ENCODE peak calls at places on chromosomes 3 and 15, in nine cellular contexts. One of them, this sample, is unnamed.
A peak's percentile ranks its signal among the peaks of the same experiment; 100 is the strongest.

GRCh38 chr15:76006136-76006778 is 6.0 kb downstream of the NRG4 start:
- DNase-seq in heart left ventricle: no peak
- DNase-seq in ovary: no peak
- DNase-seq in CD8-positive, alpha-beta T cell: no peak
- DNase-seq in foreskin fibroblast: peak; percentile 39
- DNase-seq in esophagus muscularis mucosa: no peak
- DNase-seq in body of pancreas: peak; percentile 90
- DNase-seq in neural progenitor cell: no peak
- DNase-seq in CD8-positive, alpha-beta memory T cell: no peak
- DNase-seq in this sample: no peak

GRCh38 chr3:71659758-71660666 is 65.2 kb downstream of the EIF4E3 start:
- DNase-seq in heart left ventricle: no peak
- DNase-seq in ovary: no peak
- DNase-seq in CD8-positive, alpha-beta T cell: no peak
- DNase-seq in foreskin fibroblast: peak; percentile 74
- DNase-seq in esophagus muscularis mucosa: peak; percentile 78
- DNase-seq in body of pancreas: peak; percentile 80
- DNase-seq in neural progenitor cell: no peak
- DNase-seq in CD8-positive, alpha-beta memory T cell: no peak
- DNase-seq in this sample: no peak

GRCh38 chr3:105830836-105831235 is 38.0 kb downstream of the CBLB start:
- DNase-seq in heart left ventricle: no peak
- DNase-seq in ovary: no peak
- DNase-seq in CD8-positive, alpha-beta T cell: no peak
- DNase-seq in foreskin fibroblast: no peak
- DNase-seq in esophagus muscularis mucosa: no peak
- DNase-seq in body of pancreas: no peak
- DNase-seq in neural progenitor cell: no peak
- DNase-seq in CD8-positive, alpha-beta memory T cell: no peak
- DNase-seq in this sample: no peak

GRCh38 chr3:55604414-55604813 is 117.3 kb upstream of the WNT5A start:
- DNase-seq in heart left ventricle: no peak
- DNase-seq in ovary: no peak
- DNase-seq in CD8-positive, alpha-beta T cell: no peak
- DNase-seq in foreskin fibroblast: no peak
- DNase-seq in esophagus muscularis mucosa: no peak
- DNase-seq in body of pancreas: no peak
- DNase-seq in neural progenitor cell: no peak
- DNase-seq in CD8-positive, alpha-beta memory T cell: no peak
- DNase-seq in this sample: no peak

GRCh38 chr3:73188707-73189106 is 127.2 kb downstream of the EBLN2 start:
- DNase-seq in heart left ventricle: no peak
- DNase-seq in ovary: no peak
- DNase-seq in CD8-positive, alpha-beta T cell: no peak
- DNase-seq in foreskin fibroblast: no peak
- DNase-seq in esophagus muscularis mucosa: no peak
- DNase-seq in body of pancreas: no peak
- DNase-seq in neural progenitor cell: no peak
- DNase-seq in CD8-positive, alpha-beta memory T cell: no peak
- DNase-seq in this sample: no peak

GRCh38 chr15:91861223-91861622 is 7.7 kb downstream of the SLCO3A1 start:
- DNase-seq in heart left ventricle: no peak
- DNase-seq in ovary: no peak
- DNase-seq in CD8-positive, alpha-beta T cell: no peak
- DNase-seq in foreskin fibroblast: no peak
- DNase-seq in esophagus muscularis mucosa: no peak
- DNase-seq in body of pancreas: peak; percentile 35
- DNase-seq in neural progenitor cell: peak; percentile 29
- DNase-seq in CD8-positive, alpha-beta memory T cell: no peak
- DNase-seq in this sample: no peak

GRCh38 chr3:143307613-143308183 is 188.1 kb downstream of the CHST2 start:
- DNase-seq in heart left ventricle: no peak
- DNase-seq in ovary: peak; percentile 23
- DNase-seq in CD8-positive, alpha-beta T cell: no peak
- DNase-seq in foreskin fibroblast: peak; percentile 65
- DNase-seq in esophagus muscularis mucosa: no peak
- DNase-seq in body of pancreas: peak; percentile 12
- DNase-seq in neural progenitor cell: no peak
- DNase-seq in CD8-positive, alpha-beta memory T cell: no peak
- DNase-seq in this sample: no peak

GRCh38 chr3:13379191-13379830 is 40.8 kb downstream of the NUP210 start:
- DNase-seq in heart left ventricle: peak; percentile 32
- DNase-seq in ovary: no peak
- DNase-seq in CD8-positive, alpha-beta T cell: no peak
- DNase-seq in foreskin fibroblast: peak; percentile 84
- DNase-seq in esophagus muscularis mucosa: no peak
- DNase-seq in body of pancreas: peak; percentile 7
- DNase-seq in neural progenitor cell: no peak
- DNase-seq in CD8-positive, alpha-beta memory T cell: no peak
- DNase-seq in this sample: no peak

GRCh38 chr15:53031469-53031868 is 241.3 kb upstream of the ONECUT1 start:
- DNase-seq in heart left ventricle: no peak
- DNase-seq in ovary: no peak
- DNase-seq in CD8-positive, alpha-beta T cell: no peak
- DNase-seq in foreskin fibroblast: no peak
- DNase-seq in esophagus muscularis mucosa: no peak
- DNase-seq in body of pancreas: no peak
- DNase-seq in neural progenitor cell: no peak
- DNase-seq in CD8-positive, alpha-beta memory T cell: no peak
- DNase-seq in this sample: no peak

GRCh38 chr3:193903257-193903807 is 232.6 kb upstream of the HES1 start:
- DNase-seq in heart left ventricle: no peak
- DNase-seq in ovary: no peak
- DNase-seq in CD8-positive, alpha-beta T cell: no peak
- DNase-seq in foreskin fibroblast: no peak
- DNase-seq in esophagus muscularis mucosa: no peak
- DNase-seq in body of pancreas: no peak
- DNase-seq in neural progenitor cell: no peak
- DNase-seq in CD8-positive, alpha-beta memory T cell: no peak
- DNase-seq in this sample: no peak

GRCh38 chr3:77348244-77348855 is 308.5 kb downstream of the ROBO2 start:
- DNase-seq in heart left ventricle: no peak
- DNase-seq in ovary: no peak
- DNase-seq in CD8-positive, alpha-beta T cell: no peak
- DNase-seq in foreskin fibroblast: peak; percentile 64
- DNase-seq in esophagus muscularis mucosa: no peak
- DNase-seq in body of pancreas: peak; percentile 9
- DNase-seq in neural progenitor cell: peak; percentile 65
- DNase-seq in CD8-positive, alpha-beta memory T cell: no peak
- DNase-seq in this sample: no peak

GRCh38 chr3:99114565-99115291 is 213.2 kb upstream of the DCBLD2 start:
- DNase-seq in heart left ventricle: no peak
- DNase-seq in ovary: no peak
- DNase-seq in CD8-positive, alpha-beta T cell: no peak
- DNase-seq in foreskin fibroblast: peak; percentile 63
- DNase-seq in esophagus muscularis mucosa: no peak
- DNase-seq in body of pancreas: no peak
- DNase-seq in neural progenitor cell: peak; percentile 75
- DNase-seq in CD8-positive, alpha-beta memory T cell: no peak
- DNase-seq in this sample: no peak

GRCh38 chr15:64443747-64444621 is 16.4 kb upstream of the ZNF609 start:
- DNase-seq in heart left ventricle: no peak
- DNase-seq in ovary: no peak
- DNase-seq in CD8-positive, alpha-beta T cell: no peak
- DNase-seq in foreskin fibroblast: peak; percentile 76
- DNase-seq in esophagus muscularis mucosa: no peak
- DNase-seq in body of pancreas: peak; percentile 27
- DNase-seq in neural progenitor cell: no peak
- DNase-seq in CD8-positive, alpha-beta memory T cell: no peak
- DNase-seq in this sample: peak; percentile 59

GRCh38 chr3:10471337-10471721 is 34.1 kb downstream of the ATP2B2 start:
- DNase-seq in heart left ventricle: no peak
- DNase-seq in ovary: no peak
- DNase-seq in CD8-positive, alpha-beta T cell: no peak
- DNase-seq in foreskin fibroblast: peak; percentile 17
- DNase-seq in esophagus muscularis mucosa: no peak
- DNase-seq in body of pancreas: no peak
- DNase-seq in neural progenitor cell: peak; percentile 28
- DNase-seq in CD8-positive, alpha-beta memory T cell: no peak
- DNase-seq in this sample: no peak

GRCh38 chr3:10470120-10470665 is 35.2 kb downstream of the ATP2B2 start:
- DNase-seq in heart left ventricle: no peak
- DNase-seq in ovary: no peak
- DNase-seq in CD8-positive, alpha-beta T cell: no peak
- DNase-seq in foreskin fibroblast: no peak
- DNase-seq in esophagus muscularis mucosa: no peak
- DNase-seq in body of pancreas: no peak
- DNase-seq in neural progenitor cell: no peak
- DNase-seq in CD8-positive, alpha-beta memory T cell: no peak
- DNase-seq in this sample: no peak

GRCh38 chr3:10469406-10470119 is 35.8 kb downstream of the ATP2B2 start:
- DNase-seq in heart left ventricle: no peak
- DNase-seq in ovary: no peak
- DNase-seq in CD8-positive, alpha-beta T cell: no peak
- DNase-seq in foreskin fibroblast: no peak
- DNase-seq in esophagus muscularis mucosa: no peak
- DNase-seq in body of pancreas: no peak
- DNase-seq in neural progenitor cell: peak; percentile 39
- DNase-seq in CD8-positive, alpha-beta memory T cell: no peak
- DNase-seq in this sample: no peak

GRCh38 chr3:10468611-10469354 is 36.6 kb downstream of the ATP2B2 start:
- DNase-seq in heart left ventricle: no peak
- DNase-seq in ovary: no peak
- DNase-seq in CD8-positive, alpha-beta T cell: no peak
- DNase-seq in foreskin fibroblast: no peak
- DNase-seq in esophagus muscularis mucosa: no peak
- DNase-seq in body of pancreas: no peak
- DNase-seq in neural progenitor cell: no peak
- DNase-seq in CD8-positive, alpha-beta memory T cell: no peak
- DNase-seq in this sample: no peak

DNA sequence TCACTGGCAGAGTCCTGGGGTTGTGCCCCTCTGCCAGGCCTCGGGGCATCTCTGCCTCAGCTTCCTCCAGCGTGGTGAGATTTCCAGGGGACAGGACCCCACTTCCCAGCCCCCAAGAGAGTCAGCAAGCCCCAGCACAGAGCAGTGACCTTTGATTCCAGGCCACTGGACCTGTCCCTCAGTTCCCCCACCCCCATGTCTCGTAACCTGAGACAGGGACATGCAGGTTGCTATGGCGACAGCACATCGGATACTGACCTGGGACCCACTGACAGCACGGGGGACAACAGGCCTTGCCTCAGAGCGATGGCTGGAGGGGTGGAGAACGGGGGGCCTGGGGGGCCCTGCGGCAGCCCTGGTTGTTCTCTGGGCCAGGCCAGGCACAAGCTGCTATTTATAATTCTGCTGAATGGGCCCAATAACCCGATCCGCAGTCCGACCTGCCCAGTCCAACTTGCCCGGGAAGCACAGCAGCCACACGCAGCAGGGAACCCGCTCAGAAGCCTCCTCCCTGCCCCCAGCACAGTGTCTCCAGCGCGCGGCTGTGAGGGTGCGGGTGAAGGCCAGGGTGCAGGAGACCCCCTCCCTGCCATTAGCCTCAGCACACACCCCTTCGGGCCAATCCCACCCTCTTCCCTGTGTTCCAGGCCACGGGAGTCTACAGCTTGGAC is 34.6 kb downstream of the ATP2B2 start:
- DNase-seq in heart left ventricle: no peak
- DNase-seq in ovary: no peak
- DNase-seq in CD8-positive, alpha-beta T cell: no peak
- DNase-seq in foreskin fibroblast: no peak
- DNase-seq in esophagus muscularis mucosa: no peak
- DNase-seq in body of pancreas: no peak
- DNase-seq in neural progenitor cell: peak; percentile 93
- DNase-seq in CD8-positive, alpha-beta memory T cell: no peak
- DNase-seq in this sample: no peak
- H3K4me3 ChIP-seq in heart left ventricle: no peak overlapping the region
- H3K4me3 ChIP-seq in ovary: no peak overlapping the region
- H3K4me3 ChIP-seq in CD8-positive, alpha-beta T cell: no peak overlapping the region
- H3K4me3 ChIP-seq in foreskin fibroblast: no peak overlapping the region
- H3K4me3 ChIP-seq in esophagus muscularis mucosa: no peak overlapping the region
- H3K4me3 ChIP-seq in body of pancreas: no peak overlapping the region
- H3K4me3 ChIP-seq in neural progenitor cell: peak overlapping the region; percentile 37
- H3K4me3 ChIP-seq in CD8-positive, alpha-beta memory T cell: no peak overlapping the region
- H3K4me3 ChIP-seq in this sample: no peak overlapping the region

GRCh38 chr3:16243706-16244490 is 20.8 kb downstream of the DPH3 start:
- DNase-seq in heart left ventricle: peak; percentile 35
- DNase-seq in ovary: no peak
- DNase-seq in CD8-positive, alpha-beta T cell: no peak
- DNase-seq in foreskin fibroblast: peak; percentile 34
- DNase-seq in esophagus muscularis mucosa: no peak
- DNase-seq in body of pancreas: no peak
- DNase-seq in neural progenitor cell: no peak
- DNase-seq in CD8-positive, alpha-beta memory T cell: no peak
- DNase-seq in this sample: no peak
- H3K4me3 ChIP-seq in heart left ventricle: no peak overlapping the region
- H3K4me3 ChIP-seq in ovary: no peak overlapping the region
- H3K4me3 ChIP-seq in CD8-positive, alpha-beta T cell: no peak overlapping the region
- H3K4me3 ChIP-seq in foreskin fibroblast: no peak overlapping the region
- H3K4me3 ChIP-seq in esophagus muscularis mucosa: no peak overlapping the region
- H3K4me3 ChIP-seq in body of pancreas: no peak overlapping the region
- H3K4me3 ChIP-seq in neural progenitor cell: no peak overlapping the region
- H3K4me3 ChIP-seq in CD8-positive, alpha-beta memory T cell: no peak overlapping the region
- H3K4me3 ChIP-seq in this sample: no peak overlapping the region

DNA sequence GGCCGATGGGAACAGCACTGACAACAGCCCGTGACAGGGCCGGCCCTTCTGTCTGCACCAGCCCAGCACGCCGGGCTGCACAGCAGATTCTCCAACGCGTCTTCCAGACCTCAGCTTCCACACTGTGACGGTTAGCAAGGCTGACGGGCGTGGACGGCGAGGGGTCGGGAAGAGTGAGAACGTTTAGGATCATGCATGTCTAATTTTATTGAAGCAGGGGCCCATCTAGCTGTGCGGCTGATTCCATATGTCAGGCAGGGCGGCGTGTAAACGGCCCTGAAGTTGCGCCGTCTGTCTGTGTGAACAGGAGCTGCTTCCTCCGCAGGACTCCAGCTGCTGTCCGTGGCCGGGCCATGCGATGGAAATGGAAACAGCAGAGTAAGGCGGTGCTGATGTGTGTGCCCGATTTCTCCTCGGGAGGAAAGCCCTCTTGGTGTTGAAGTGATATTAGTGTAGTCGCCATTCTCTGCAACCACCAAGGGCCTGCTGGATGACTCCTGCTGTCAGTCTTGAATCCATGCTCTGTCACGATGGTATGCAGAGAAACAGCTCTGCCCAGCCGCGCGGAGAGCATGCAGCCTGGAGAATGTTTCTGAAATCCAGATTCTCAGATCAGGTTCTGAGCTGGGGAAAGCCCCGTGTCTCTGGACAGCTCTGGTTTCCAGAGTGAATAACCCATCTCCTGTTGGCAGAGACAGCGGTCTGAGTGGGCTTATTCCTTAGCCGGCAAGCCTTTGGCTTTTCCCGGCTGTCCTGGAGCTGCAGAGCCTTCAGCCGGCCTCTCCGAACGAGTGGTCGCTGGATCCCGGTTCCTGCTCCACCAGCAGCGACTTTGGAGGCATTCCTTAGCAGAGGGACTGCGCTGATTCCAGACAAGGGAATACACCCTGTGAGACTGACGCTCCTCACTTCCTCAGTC is 158.1 kb upstream of the UBE3A start:
- DNase-seq in heart left ventricle: peak; percentile 10
- DNase-seq in ovary: no peak
- DNase-seq in CD8-positive, alpha-beta T cell: no peak
- DNase-seq in foreskin fibroblast: no peak
- DNase-seq in esophagus muscularis mucosa: no peak
- DNase-seq in body of pancreas: no peak
- DNase-seq in neural progenitor cell: no peak
- DNase-seq in CD8-positive, alpha-beta memory T cell: no peak
- DNase-seq in this sample: no peak
- H3K4me3 ChIP-seq in heart left ventricle: peak overlapping the region; percentile 10
- H3K4me3 ChIP-seq in ovary: no peak overlapping the region
- H3K4me3 ChIP-seq in CD8-positive, alpha-beta T cell: no peak overlapping the region
- H3K4me3 ChIP-seq in foreskin fibroblast: no peak overlapping the region
- H3K4me3 ChIP-seq in esophagus muscularis mucosa: no peak overlapping the region
- H3K4me3 ChIP-seq in body of pancreas: no peak overlapping the region
- H3K4me3 ChIP-seq in neural progenitor cell: no peak overlapping the region
- H3K4me3 ChIP-seq in CD8-positive, alpha-beta memory T cell: no peak overlapping the region
- H3K4me3 ChIP-seq in this sample: no peak overlapping the region

GRCh38 chr3:11562277-11562881 is 81.3 kb downstream of the VGLL4 start:
- DNase-seq in heart left ventricle: no peak
- DNase-seq in ovary: no peak
- DNase-seq in CD8-positive, alpha-beta T cell: no peak
- DNase-seq in foreskin fibroblast: no peak
- DNase-seq in esophagus muscularis mucosa: no peak
- DNase-seq in body of pancreas: no peak
- DNase-seq in neural progenitor cell: no peak
- DNase-seq in CD8-positive, alpha-beta memory T cell: no peak
- DNase-seq in this sample: no peak
- H3K4me3 ChIP-seq in heart left ventricle: no peak overlapping the region
- H3K4me3 ChIP-seq in ovary: no peak overlapping the region
- H3K4me3 ChIP-seq in CD8-positive, alpha-beta T cell: no peak overlapping the region
- H3K4me3 ChIP-seq in foreskin fibroblast: no peak overlapping the region
- H3K4me3 ChIP-seq in esophagus muscularis mucosa: no peak overlapping the region
- H3K4me3 ChIP-seq in body of pancreas: no peak overlapping the region
- H3K4me3 ChIP-seq in neural progenitor cell: no peak overlapping the region
- H3K4me3 ChIP-seq in CD8-positive, alpha-beta memory T cell: no peak overlapping the region
- H3K4me3 ChIP-seq in this sample: no peak overlapping the region